ENCODE peak calls at places on chromosomes 3 and 15, in six cellular contexts. M, I, B, E, J and Z are unnamed samples.

GRCh38 chr3:106617276-106617675 is 748.5 kb upstream of the CBLB start:
- DNase-seq in M (no peak), I (no peak), E (no peak), J (no peak), B (no peak), Z (no peak)

GRCh38 chr3:36443042-36443686 is 62.9 kb downstream of the STAC start:
- DNase-seq in B (no peak), E (no peak), J (no peak), M (no peak), I (no peak), Z (no peak)

GRCh38 chr15:62880278-62880677 is 162.3 kb upstream of the TPM1 start:
- DNase-seq in J (no peak), B (no peak), I (peak), E (peak), M (no peak), Z (no peak)

GRCh38 chr15:77070180-77070499 is 769 bp downstream of the TSPAN3 start:
- DNase-seq in M (no peak), I (no peak), E (no peak), J (no peak), B (no peak), Z (no peak)

GRCh38 chr15:69035205-69035917 is 20.9 kb downstream of the NOX5 start:
- DNase-seq in E (peak), B (peak), M (no peak), J (no peak), I (no peak), Z (no peak)

GRCh38 chr15:39936187-39936586 is 2.3 kb downstream of the EIF2AK4 start:
- DNase-seq in M (no peak), J (no peak), B (no peak), I (peak), E (peak), Z (no peak)

GRCh38 chr3:37608061-37608702 is 253.5 kb upstream of the CTDSPL start:
- DNase-seq in I (no peak), E (no peak), B (peak), J (no peak), M (no peak), Z (peak)

GRCh38 chr15:73078722-73079121 is 26.5 kb downstream of the NEO1 start:
- DNase-seq in J (no peak), I (peak), E (peak), M (no peak), B (peak), Z (no peak)

GRCh38 chr3:32303051-32303786 is 64.7 kb downstream of the CMTM8 start:
- DNase-seq in B (no peak), E (peak), I (no peak), M (no peak), J (no peak), Z (no peak)

GRCh38 chr15:80693682-80694623 is 1.2 kb upstream of the ABHD17C start:
- DNase-seq in B (no peak), J (no peak), E (no peak), I (no peak), M (no peak), Z (no peak)

GRCh38 chr3:88434001-88434400 is 284.2 kb downstream of the C3orf38 start:
- DNase-seq in B (no peak), J (no peak), E (no peak), I (no peak), M (no peak), Z (no peak)

GRCh38 chr3:177589921-177590336 is 392.6 kb upstream of the TBL1XR1 start:
- DNase-seq in I (peak), B (peak), E (peak), M (no peak), J (peak), Z (peak)

GRCh38 chr3:50430186-50430585 is 70.9 kb upstream of the TMEM115 start:
- DNase-seq in E (no peak), I (no peak), J (no peak), M (no peak), B (no peak), Z (no peak)

GRCh38 chr3:50423543-50423942 is 64.2 kb upstream of the TMEM115 start:
- DNase-seq in E (no peak), B (no peak), J (no peak), M (peak), I (no peak), Z (no peak)

GRCh38 chr3:50430950-50431435 is 71.7 kb upstream of the TMEM115 start:
- DNase-seq in J (no peak), B (no peak), M (no peak), E (no peak), I (no peak), Z (no peak)

GRCh38 chr3:50427255-50427654 is 67.9 kb upstream of the TMEM115 start:
- DNase-seq in J (no peak), B (no peak), M (no peak), E (no peak), I (no peak), Z (no peak)

DNA sequence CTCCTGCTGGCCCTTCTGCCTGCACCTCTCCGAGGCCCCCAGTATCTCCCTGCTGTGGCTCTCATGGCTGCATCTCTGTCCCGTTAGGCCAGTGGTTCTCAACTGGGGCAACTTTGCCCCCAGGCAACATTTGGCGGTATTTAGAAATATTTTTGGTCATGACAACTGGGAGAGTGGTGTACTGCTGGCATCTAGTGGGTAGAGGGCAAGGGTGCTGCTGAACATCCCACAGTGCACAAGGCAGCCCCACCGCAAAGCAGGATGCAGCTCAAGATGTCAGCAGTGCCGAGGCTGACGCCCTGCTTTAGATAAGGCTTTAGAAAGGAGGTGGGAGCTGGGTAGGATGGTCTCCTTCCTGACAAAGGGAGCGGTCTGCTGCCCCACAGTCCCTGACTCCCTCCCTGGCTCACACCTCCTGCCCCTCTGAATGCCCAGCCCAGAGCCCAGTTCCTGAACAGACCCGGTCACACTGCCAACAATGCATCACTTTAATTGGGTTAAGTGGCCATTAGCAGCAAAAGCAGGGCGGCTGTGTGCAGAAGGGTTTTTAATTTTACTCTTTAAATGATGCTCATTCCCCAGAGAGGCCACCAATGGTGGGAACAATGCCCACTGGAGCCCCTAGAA is 68.8 kb upstream of the TMEM115 start:
- DNase-seq in J (no peak), B (peak), M (no peak), E (peak), I (no peak), Z (peak)
- TF ChIP-seq CTCF in J (peak), B (no peak), M (no peak), E (no peak), I (no peak), Z (peak)

GRCh38 chr3:138451595-138452162 is 17.3 kb downstream of the ESYT3 start:
- DNase-seq in I (no peak), B (no peak), J (no peak), E (no peak), M (peak), Z (no peak)

GRCh38 chr3:138450181-138450580 is 15.8 kb downstream of the ESYT3 start:
- DNase-seq in J (no peak), I (no peak), B (no peak), M (peak), E (no peak), Z (no peak)

GRCh38 chr3:138449490-138449889 is 15.1 kb downstream of the ESYT3 start:
- DNase-seq in J (no peak), E (no peak), B (no peak), M (no peak), I (no peak), Z (no peak)

GRCh38 chr3:138450704-138451424 is 16.4 kb downstream of the ESYT3 start:
- DNase-seq in J (no peak), B (no peak), E (no peak), M (peak), I (no peak), Z (no peak)

GRCh38 chr3:138452491-138452890 is 18.1 kb downstream of the ESYT3 start:
- DNase-seq in I (no peak), M (peak), B (no peak), J (no peak), E (no peak), Z (no peak)
- TF ChIP-seq CTCF in I (no peak), M (no peak), B (no peak), J (no peak), E (no peak), Z (no peak)

GRCh38 chr3:122094693-122095092 is 39.5 kb downstream of the CD86 start:
- DNase-seq in B (no peak), I (no peak), M (no peak), E (no peak), J (no peak), Z (no peak)
- TF ChIP-seq CTCF in B (no peak), I (no peak), M (no peak), E (no peak), J (no peak), Z (no peak)

DNA sequence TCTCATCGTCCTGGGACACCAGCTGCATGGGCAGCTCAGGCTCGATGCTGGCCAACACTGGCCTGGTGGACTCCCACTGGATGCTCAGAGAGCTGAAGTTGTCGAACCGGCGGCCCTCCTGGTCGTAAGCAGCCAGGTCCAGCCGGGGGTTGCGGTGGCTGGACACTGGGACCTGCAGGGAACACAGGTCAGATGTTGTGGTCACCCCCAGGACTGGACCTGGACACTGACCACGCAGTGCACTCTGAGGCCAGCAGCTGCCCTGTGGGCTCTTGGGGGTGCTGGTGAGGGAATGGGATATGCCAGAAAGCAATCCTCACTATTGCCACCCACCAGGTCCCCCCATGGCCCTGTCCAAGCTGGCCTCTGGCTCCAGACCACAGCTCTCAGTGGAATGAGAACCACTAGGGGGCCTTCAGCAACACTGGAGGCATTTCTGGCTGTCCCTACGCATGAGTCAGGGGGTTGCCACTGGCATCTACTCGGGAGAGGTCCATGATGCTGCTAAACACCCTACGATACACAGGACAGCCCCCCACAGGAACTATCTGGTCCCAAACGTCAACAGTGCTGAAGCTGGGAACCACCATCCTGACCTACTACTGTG is 66.1 kb downstream of the NUP210 start:
- DNase-seq in E (no peak), M (no peak), B (peak), I (no peak), J (no peak), Z (no peak)
- TF ChIP-seq CTCF in E (peak), M (no peak), B (peak), I (peak), J (peak), Z (peak)

DNA sequence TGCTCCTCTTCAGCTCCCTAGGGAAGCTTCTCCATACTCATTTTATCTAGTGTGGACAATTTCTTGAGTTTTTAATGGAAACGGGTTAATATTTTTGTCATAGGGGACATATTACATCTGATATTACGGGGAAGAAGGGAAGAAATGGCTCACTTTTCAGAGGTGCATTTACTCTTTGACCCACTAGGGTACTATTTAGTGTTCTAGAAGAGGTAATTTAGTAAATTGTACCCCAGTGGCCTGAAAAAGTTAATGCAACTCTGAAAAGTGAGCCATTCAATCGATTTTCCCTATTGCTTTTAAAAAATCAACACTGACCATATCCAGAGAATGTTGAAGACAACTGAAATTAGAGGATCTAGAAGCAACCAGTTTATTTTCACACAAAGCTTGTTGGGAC is 71.2 kb downstream of the MAP2K5 start:
- DNase-seq in M (no peak), E (no peak), J (peak), I (no peak), B (no peak), Z (no peak)
- TF ChIP-seq CTCF in M (no peak), E (no peak), J (peak), I (no peak), B (no peak), Z (no peak)

GRCh38 chr15:99244306-99244705 is 5.1 kb downstream of the TTC23 start:
- DNase-seq in J (no peak), E (no peak), I (no peak), B (no peak), M (no peak), Z (no peak)
- TF ChIP-seq CTCF in J (no peak), E (no peak), I (no peak), B (no peak), M (no peak), Z (no peak)